ENCODE peak calls at places on chromosomes 7 and 10, in five cellular contexts. Y is GM23338, K is keratinocyte, R is fibroblast of lung, E is mesenchymal stem cell. W is an unnamed sample.

GRCh38 chr10:115045516-115045915 is 47.6 kb upstream of the ATRNL1 start:
- DNase-seq in Y (no peak), K (no peak), R (no peak), E (no peak), W (no peak)

GRCh38 chr7:129870668-129871067 is 82.1 kb downstream of the UBE2H start:
- DNase-seq in Y (no peak), K (no peak), R (no peak), E (no peak), W (no peak)

GRCh38 chr7:98107313-98107691 is 640 bp downstream of the LMTK2 start:
- DNase-seq in Y (peak; percentile 39), K (no peak), R (no peak), E (no peak), W (peak; percentile 36)

GRCh38 chr7:41885748-41886147 is 182.9 kb upstream of the INHBA start:
- DNase-seq in Y (no peak), K (no peak), R (peak; percentile 41), E (peak; percentile 35), W (peak; percentile 46)

GRCh38 chr10:19256331-19256730 is 207.7 kb downstream of the MALRD1 start:
- DNase-seq in Y (no peak), K (no peak), R (no peak), E (no peak), W (no peak)

GRCh38 chr10:47348661-47349470 is 703 bp downstream of the RBP3 start:
- DNase-seq in Y (no peak), K (no peak), R (no peak), E (no peak), W (no peak)

GRCh38 chr10:116437076-116437692 is 9.5 kb downstream of the PNLIPRP3 start:
- DNase-seq in Y (no peak), K (no peak), R (no peak), E (no peak), W (no peak)

GRCh38 chr7:1410992-1411391 is 48.3 kb downstream of the MICALL2 start:
- DNase-seq in Y (no peak), K (no peak), R (no peak), E (no peak), W (no peak)

GRCh38 chr7:36686499-36686898 is 37.8 kb downstream of the AOAH start:
- DNase-seq in Y (no peak), K (peak; percentile 76), R (peak; percentile 75), E (peak; percentile 11), W (no peak)

GRCh38 chr7:27095897-27096755 is at the start of gene HOXA1:
- DNase-seq in Y (peak; percentile 88), K (peak; percentile 78), R (peak; percentile 93), E (peak; percentile 85), W (peak; percentile 98)
- H2AFZ ChIP-seq in Y (peak within 1 kb of the TSS; percentile 60), K (peak within 1 kb of the TSS; percentile 88), R (peak within 1 kb of the TSS; percentile 27), E (peak within 1 kb of the TSS; percentile 52), W (peak within 1 kb of the TSS; percentile 73)

GRCh38 chr10:5292196-5292735 is 72.5 kb upstream of the UCN3 start:
- DNase-seq in Y (no peak), K (no peak), R (no peak), E (no peak), W (no peak)
- H2AFZ ChIP-seq in Y (peak overlapping the region; percentile 93), K (peak overlapping the region; percentile 81), R (peak overlapping the region; percentile 39), E (peak overlapping the region; percentile 39), W (peak overlapping the region; percentile 87)

GRCh38 chr7:17618652-17618974 is 320.2 kb downstream of the AHR start:
- DNase-seq in Y (no peak), K (no peak), R (no peak), E (no peak), W (no peak)

GRCh38 chr7:17617857-17618651 is 319.6 kb downstream of the AHR start:
- DNase-seq in Y (no peak), K (no peak), R (no peak), E (no peak), W (no peak)

GRCh38 chr7:17620588-17620987 is 319.7 kb downstream of the SNX13 start:
- DNase-seq in Y (no peak), K (no peak), R (no peak), E (no peak), W (no peak)

GRCh38 chr7:17619194-17619818 is 320.9 kb downstream of the AHR start:
- DNase-seq in Y (no peak), K (no peak), R (no peak), E (no peak), W (no peak)

GRCh38 chr7:17617380-17617779 is 318.9 kb downstream of the AHR start:
- DNase-seq in Y (peak; percentile 5), K (no peak), R (no peak), E (no peak), W (no peak)
- H2AFZ ChIP-seq in Y (peak overlapping the region; percentile 34), K (no peak overlapping the region), R (no peak overlapping the region), E (no peak overlapping the region), W (peak overlapping the region; percentile 14)

DNA sequence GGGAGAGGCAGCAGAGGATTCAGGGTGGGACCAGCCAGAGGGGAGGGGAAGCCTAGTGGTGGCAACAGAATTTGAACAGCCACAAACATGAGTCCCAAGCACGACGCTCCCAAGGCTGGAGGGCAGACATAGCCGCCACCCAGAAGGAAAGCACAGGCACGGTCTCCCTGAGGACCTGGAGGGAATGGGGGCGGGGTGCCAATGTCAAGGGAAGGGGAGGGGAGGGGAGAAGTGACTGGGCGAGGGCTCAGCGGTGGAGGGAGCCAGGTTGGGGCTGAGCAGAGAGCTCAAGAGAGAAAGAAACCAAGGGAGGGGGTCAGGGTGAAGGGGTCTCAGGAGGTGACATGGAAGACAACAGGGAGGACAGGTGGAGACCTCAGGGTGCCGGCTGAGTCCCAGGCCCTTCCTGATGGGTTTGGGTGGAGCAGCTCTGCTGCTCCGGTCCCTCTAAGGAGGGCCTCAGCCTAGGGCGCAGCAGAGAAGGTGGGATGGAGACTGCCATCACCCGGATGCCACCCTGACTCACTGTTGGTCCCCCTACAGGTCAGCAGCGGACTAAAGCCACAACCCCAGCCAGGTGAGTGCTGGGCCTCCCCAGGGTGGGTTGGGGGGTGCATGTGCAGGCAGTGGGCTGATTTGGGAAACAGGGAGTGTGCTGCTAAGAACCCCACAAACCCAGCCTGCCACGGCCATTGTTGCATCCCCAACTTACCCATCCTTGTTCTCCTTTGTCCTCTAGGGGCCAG is 24.2 kb downstream of the PILRA start:
- DNase-seq in Y (peak; percentile 41), K (no peak), R (no peak), E (no peak), W (no peak)
- H2AFZ ChIP-seq in Y (peak overlapping the region; percentile 80), K (no peak overlapping the region), R (no peak overlapping the region), E (no peak overlapping the region), W (no peak overlapping the region)

W was measured in GM23248.